ENCODE peak calls at places on chromosomes 6 and 20, in ten cellular contexts. T is body of pancreas; O is breast epithelium; F is cardiac fibroblast; W is RWPE1; Y is CD4-positive, alpha-beta T cell; S is lung; I is kidney epithelial cell; K is prostate gland; V is astrocyte of the spinal cord. D is an unnamed sample.

GRCh38 chr6:125314019-125314581 is 12.3 kb upstream of the HDDC2 start:
- DNase-seq in T (peak; percentile 75), O (peak; percentile 53), F (peak; percentile 78), W (peak; percentile 58), Y (no peak), S (peak; percentile 45), I (no peak), K (peak; percentile 53), V (peak; percentile 68), D (peak; percentile 70)

GRCh38 chr20:4152696-4153235 is 137.4 kb upstream of the RNF24 start:
- DNase-seq in T (no peak), O (no peak), F (peak; percentile 47), W (no peak), Y (no peak), S (no peak), I (no peak), K (no peak), V (peak; percentile 35), D (no peak)

GRCh38 chr20:10478930-10479329 is 43.8 kb downstream of the SLX4IP start:
- DNase-seq in T (no peak), O (no peak), F (no peak), W (no peak), Y (no peak), S (no peak), I (no peak), K (no peak), V (no peak), D (no peak)

GRCh38 chr6:168525926-168526630 is 85.1 kb downstream of the SMOC2 start:
- DNase-seq in T (peak; percentile 89), O (no peak), F (no peak), W (no peak), Y (no peak), S (no peak), I (no peak), K (no peak), V (no peak), D (no peak)

GRCh38 chr20:63664861-63665594 is 6.9 kb downstream of the RTEL1 start:
- DNase-seq in T (no peak), O (no peak), F (no peak), W (no peak), Y (no peak), S (no peak), I (no peak), K (no peak), V (no peak), D (no peak)

GRCh38 chr6:164455835-164456234 is 853.6 kb downstream of the C6orf118 start:
- DNase-seq in T (no peak), O (no peak), F (no peak), W (no peak), Y (no peak), S (no peak), I (no peak), K (no peak), V (no peak), D (no peak)

GRCh38 chr6:164069352-164070022 is 655.0 kb downstream of the QKI start:
- DNase-seq in T (no peak), O (peak; percentile 21), F (peak; percentile 91), W (no peak), Y (no peak), S (peak; percentile 39), I (no peak), K (no peak), V (peak; percentile 86), D (no peak)

GRCh38 chr20:63846938-63847373 is 14.3 kb upstream of the ABHD16B start:
- DNase-seq in T (no peak), O (no peak), F (no peak), W (no peak), Y (no peak), S (no peak), I (no peak), K (no peak), V (no peak), D (no peak)

GRCh38 chr6:157613011-157613522 is 210.0 kb upstream of the SNX9 start:
- DNase-seq in T (no peak), O (no peak), F (peak; percentile 91), W (peak; percentile 92), Y (no peak), S (no peak), I (peak; percentile 47), K (no peak), V (peak; percentile 84), D (no peak)

GRCh38 chr6:157615411-157615763 is 207.7 kb upstream of the SNX9 start:
- DNase-seq in T (no peak), O (no peak), F (no peak), W (no peak), Y (no peak), S (no peak), I (no peak), K (no peak), V (peak; percentile 9), D (no peak)

GRCh38 chr6:157611406-157611805 is 211.6 kb upstream of the SNX9 start:
- DNase-seq in T (no peak), O (no peak), F (no peak), W (no peak), Y (no peak), S (no peak), I (no peak), K (no peak), V (no peak), D (no peak)

GRCh38 chr6:157615951-157616350 is 207.1 kb upstream of the SNX9 start:
- DNase-seq in T (no peak), O (no peak), F (no peak), W (no peak), Y (no peak), S (no peak), I (no peak), K (no peak), V (no peak), D (no peak)

DNA sequence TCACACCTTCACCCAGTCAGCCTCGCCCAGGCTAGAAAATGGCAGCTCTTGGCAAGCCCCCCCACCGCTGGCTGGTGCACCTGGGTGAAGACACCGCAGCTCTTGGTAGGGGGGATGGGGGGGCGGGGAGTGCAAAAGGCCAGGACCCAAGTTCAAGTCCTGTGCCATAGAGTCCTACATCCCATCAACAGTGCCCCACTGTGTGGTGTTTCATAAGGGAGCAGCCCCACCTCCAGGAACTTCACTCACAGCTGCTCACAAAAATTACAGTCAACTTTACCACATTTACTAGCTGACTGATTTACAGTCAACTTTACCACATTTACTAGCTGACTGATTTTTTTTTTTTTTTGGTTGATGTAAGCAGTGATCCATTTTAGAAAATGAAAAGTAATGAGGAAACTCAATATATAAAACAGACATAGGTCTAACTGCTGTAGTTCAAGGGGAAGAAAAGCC is 209.0 kb upstream of the SNX9 start:
- DNase-seq in T (no peak), O (no peak), F (no peak), W (no peak), Y (no peak), S (no peak), I (no peak), K (no peak), V (peak; percentile 6), D (no peak)
- TF ChIP-seq CTCF in T (no peak), O (no peak), F (no peak), W (no peak), Y (no peak), S (no peak), I (no peak), K (no peak), V (no peak), D (no peak)

GRCh38 chr20:60209048-60209447 is 250.8 kb downstream of the CDH26 start:
- DNase-seq in T (no peak), O (no peak), F (no peak), W (no peak), Y (no peak), S (no peak), I (no peak), K (no peak), V (no peak), D (no peak)

GRCh38 chr20:60202046-60202445 is 243.8 kb downstream of the CDH26 start:
- DNase-seq in T (no peak), O (no peak), F (no peak), W (no peak), Y (no peak), S (no peak), I (no peak), K (no peak), V (no peak), D (no peak)

GRCh38 chr20:60204601-60205000 is 246.4 kb downstream of the CDH26 start:
- DNase-seq in T (no peak), O (no peak), F (no peak), W (no peak), Y (no peak), S (no peak), I (no peak), K (no peak), V (no peak), D (no peak)

GRCh38 chr20:60203451-60203850 is 245.2 kb downstream of the CDH26 start:
- DNase-seq in T (no peak), O (peak; percentile 84), F (no peak), W (peak; percentile 82), Y (no peak), S (no peak), I (no peak), K (no peak), V (no peak), D (no peak)

GRCh38 chr20:60206259-60206658 is 248.0 kb downstream of the CDH26 start:
- DNase-seq in T (no peak), O (no peak), F (peak; percentile 54), W (peak; percentile 49), Y (no peak), S (no peak), I (peak; percentile 44), K (no peak), V (peak; percentile 55), D (no peak)
- TF ChIP-seq CTCF in T (no peak), O (no peak), F (peak; percentile 61), W (peak; percentile 28), Y (no peak), S (no peak), I (peak; percentile 60), K (no peak), V (peak; percentile 58), D (no peak)

DNA sequence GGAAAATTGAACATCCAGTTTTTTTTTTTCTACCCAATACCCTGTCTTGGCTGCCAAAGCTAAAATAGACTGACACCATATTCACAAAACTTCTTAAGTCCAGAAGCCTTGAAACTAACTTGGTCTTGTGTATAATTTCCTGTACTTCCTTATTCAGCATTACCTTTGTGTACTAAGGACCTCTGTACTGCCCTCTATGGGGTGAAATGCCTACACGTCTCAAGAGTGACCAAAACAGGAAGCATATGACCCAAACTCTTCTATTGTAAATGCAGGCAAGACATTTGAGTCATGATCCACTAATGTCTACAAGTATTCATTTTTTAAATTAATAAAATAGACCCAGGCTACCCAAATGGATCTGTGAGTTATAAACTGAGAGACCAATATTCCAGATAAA is 50.4 kb downstream of the HMGCLL1 start:
- DNase-seq in T (peak; percentile 40), O (no peak), F (peak; percentile 53), W (peak; percentile 1), Y (no peak), S (no peak), I (peak; percentile 31), K (no peak), V (peak; percentile 33), D (no peak)
- TF ChIP-seq CTCF in T (peak; percentile 32), O (no peak), F (peak; percentile 26), W (no peak), Y (no peak), S (no peak), I (peak; percentile 47), K (no peak), V (peak; percentile 42), D (no peak)

GRCh38 chr6:72205500-72205899 is 319.1 kb downstream of the RIMS1 start:
- DNase-seq in T (no peak), O (no peak), F (no peak), W (no peak), Y (no peak), S (no peak), I (no peak), K (no peak), V (no peak), D (no peak)

GRCh38 chr6:72203983-72204382 is 317.6 kb downstream of the RIMS1 start:
- DNase-seq in T (no peak), O (no peak), F (no peak), W (no peak), Y (no peak), S (no peak), I (no peak), K (no peak), V (no peak), D (no peak)

DNA sequence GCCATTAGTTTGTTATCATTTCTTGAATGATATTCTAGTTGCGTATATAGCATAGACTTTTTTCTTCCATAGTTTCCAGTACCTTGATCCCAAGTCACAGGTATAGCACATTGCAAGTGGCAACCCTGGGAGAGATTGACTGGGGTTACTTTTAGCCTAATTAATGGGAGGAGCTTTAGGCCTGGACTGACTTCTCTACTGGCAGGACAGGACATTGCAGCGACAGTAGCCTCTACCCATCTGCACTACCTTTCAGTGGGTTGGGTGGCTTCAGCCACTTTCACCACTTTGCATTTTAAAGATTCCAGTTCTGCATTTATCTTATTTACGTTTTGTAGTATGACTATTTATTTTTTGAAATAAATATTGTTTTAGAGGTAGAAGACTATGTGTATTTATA is 320.3 kb downstream of the RIMS1 start:
- DNase-seq in T (no peak), O (no peak), F (no peak), W (no peak), Y (no peak), S (no peak), I (no peak), K (no peak), V (no peak), D (no peak)
- TF ChIP-seq CTCF in T (no peak), O (no peak), F (no peak), W (no peak), Y (no peak), S (no peak), I (no peak), K (no peak), V (no peak), D (no peak)